ENCODE peak calls at places on chromosomes 13 and 19, in nine cellular contexts. M, R, K, Q, Y, C, E, S and W are unnamed samples.

GRCh38 chr13:101248739-101249138 is 167.6 kb downstream of the NALCN start:
- DNase-seq in M (no peak), R (no peak), K (no peak), Q (no peak), Y (no peak), C (no peak), E (no peak), S (no peak), W (no peak)

GRCh38 chr13:99382428-99383133 is 75.4 kb upstream of the GPR183 start:
- DNase-seq in M (no peak), R (no peak), K (no peak), Q (no peak), Y (no peak), C (no peak), E (peak), S (no peak), W (no peak)

GRCh38 chr19:2037676-2038255 is 13.3 kb downstream of the MKNK2 start:
- DNase-seq in M (peak), R (no peak), K (no peak), Q (peak), Y (no peak), C (no peak), E (peak), S (no peak), W (no peak)

GRCh38 chr13:110129539-110130186 is 177.3 kb downstream of the COL4A1 start:
- DNase-seq in M (no peak), R (no peak), K (no peak), Q (no peak), Y (no peak), C (no peak), E (no peak), S (no peak), W (no peak)

GRCh38 chr19:39433480-39434079 is 2.2 kb downstream of the RPS16 start:
- DNase-seq in M (no peak), R (no peak), K (no peak), Q (no peak), Y (no peak), C (no peak), E (no peak), S (no peak), W (no peak)

GRCh38 chr19:19064811-19065745 is 1.3 kb downstream of the SLC25A42 start:
- DNase-seq in M (no peak), R (no peak), K (peak), Q (peak), Y (peak), C (no peak), E (peak), S (no peak), W (no peak)

GRCh38 chr13:75481176-75482069 is 546 bp downstream of the TBC1D4 start:
- DNase-seq in M (peak), R (no peak), K (peak), Q (peak), Y (peak), C (no peak), E (peak), S (no peak), W (peak)

GRCh38 chr19:45492627-45493470 is 4.0 kb downstream of the RTN2 start:
- DNase-seq in M (no peak), R (peak), K (peak), Q (peak), Y (peak), C (no peak), E (peak), S (peak), W (no peak)

GRCh38 chr19:29119582-29119981 is 93.4 kb downstream of the UQCRFS1 start:
- DNase-seq in M (no peak), R (peak), K (no peak), Q (peak), Y (no peak), C (no peak), E (no peak), S (no peak), W (peak)

GRCh38 chr19:34523408-34523807 is 41.9 kb downstream of the WTIP start:
- DNase-seq in M (no peak), R (no peak), K (no peak), Q (no peak), Y (no peak), C (no peak), E (no peak), S (no peak), W (no peak)

GRCh38 chr13:32031815-32032345 is 306 bp downstream of the FRY start:
- DNase-seq in M (no peak), R (no peak), K (peak), Q (no peak), Y (no peak), C (no peak), E (no peak), S (no peak), W (no peak)

GRCh38 chr13:36858285-36858684 is 39.3 kb downstream of the RFXAP start:
- DNase-seq in M (no peak), R (peak), K (peak), Q (no peak), Y (peak), C (peak), E (no peak), S (no peak), W (no peak)

GRCh38 chr13:39105110-39105509 is 66.9 kb downstream of the NHLRC3 start:
- DNase-seq in M (no peak), R (peak), K (peak), Q (no peak), Y (peak), C (no peak), E (no peak), S (no peak), W (no peak)

GRCh38 chr19:40691421-40692211 is 1.2 kb upstream of the NUMBL start:
- DNase-seq in M (peak), R (no peak), K (no peak), Q (no peak), Y (no peak), C (no peak), E (peak), S (no peak), W (no peak)

GRCh38 chr13:60267498-60268202 is 103.9 kb upstream of the DIAPH3 start:
- DNase-seq in M (no peak), R (peak), K (peak), Q (no peak), Y (peak), C (no peak), E (peak), S (no peak), W (no peak)

GRCh38 chr19:34600366-34600765 is 76.6 kb downstream of the SCGB2B2 start:
- DNase-seq in M (no peak), R (no peak), K (no peak), Q (no peak), Y (no peak), C (no peak), E (no peak), S (no peak), W (no peak)

GRCh38 chr19:39539165-39539518 is 819 bp downstream of the EID2 start:
- DNase-seq in M (no peak), R (no peak), K (peak), Q (no peak), Y (no peak), C (peak), E (no peak), S (no peak), W (no peak)

GRCh38 chr19:18848860-18849661 is 17.3 kb downstream of the UPF1 start:
- DNase-seq in M (peak), R (peak), K (peak), Q (peak), Y (peak), C (no peak), E (no peak), S (peak), W (no peak)

GRCh38 chr13:20550799-20551198 is 16.2 kb upstream of the IFT88 start:
- DNase-seq in M (no peak), R (peak), K (no peak), Q (no peak), Y (peak), C (no peak), E (no peak), S (no peak), W (no peak)

GRCh38 chr19:55603581-55604292 is 1.7 kb upstream of the ZNF865 start:
- DNase-seq in M (no peak), R (no peak), K (no peak), Q (no peak), Y (no peak), C (no peak), E (peak), S (no peak), W (no peak)

GRCh38 chr19:29878973-29879654 is 62.9 kb upstream of the URI1 start:
- DNase-seq in M (no peak), R (peak), K (no peak), Q (peak), Y (peak), C (no peak), E (no peak), S (no peak), W (no peak)

GRCh38 chr19:18164072-18164471 is 9.5 kb upstream of the IFI30 start:
- DNase-seq in M (no peak), R (no peak), K (no peak), Q (no peak), Y (no peak), C (no peak), E (no peak), S (no peak), W (no peak)

GRCh38 chr13:101915755-101916107 is 463.3 kb downstream of the ITGBL1 start:
- DNase-seq in M (no peak), R (no peak), K (no peak), Q (no peak), Y (no peak), C (no peak), E (no peak), S (no peak), W (no peak)

GRCh38 chr19:48095637-48096175 is 14.9 kb downstream of the PLA2G4C start:
- DNase-seq in M (no peak), R (no peak), K (no peak), Q (no peak), Y (no peak), C (no peak), E (no peak), S (no peak), W (no peak)

GRCh38 chr13:30121666-30122065 is 185.7 kb downstream of the KATNAL1 start:
- DNase-seq in M (no peak), R (no peak), K (no peak), Q (no peak), Y (no peak), C (no peak), E (no peak), S (peak), W (no peak)

DNA sequence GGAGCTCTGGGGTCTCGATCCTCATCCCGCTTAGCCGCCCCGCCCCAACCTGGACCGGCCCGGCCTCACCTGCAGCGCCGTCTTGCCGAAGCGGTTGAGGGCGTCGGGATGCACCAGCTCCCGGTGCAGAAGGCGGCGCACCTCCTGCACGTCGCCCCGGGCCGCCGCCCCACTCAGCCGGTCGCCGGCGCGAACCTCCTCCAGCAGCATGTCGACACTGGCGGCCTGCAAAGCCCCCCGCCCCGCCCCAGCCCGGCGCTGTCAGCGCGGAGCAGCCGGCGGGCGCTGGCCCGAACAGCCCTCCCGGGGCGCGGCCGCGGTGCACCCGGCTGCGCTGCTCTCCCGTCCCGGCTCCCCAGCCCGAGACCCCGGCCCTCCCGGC is 344 bp downstream of the CDKN2D start:
- DNase-seq in M (no peak), R (no peak), K (no peak), Q (peak), Y (no peak), C (no peak), E (peak), S (peak), W (no peak)
- TF ChIP-seq CTCF in M (no peak), R (no peak), K (no peak), Q (no peak), Y (no peak), C (no peak), E (no peak), S (no peak), W (peak)

GRCh38 chr13:22740264-22740663 is 440.5 kb upstream of the SGCG start:
- DNase-seq in M (no peak), R (no peak), K (no peak), Q (no peak), Y (peak), C (no peak), E (no peak), S (no peak), W (no peak)
- TF ChIP-seq CTCF in M (no peak), R (no peak), K (no peak), Q (no peak), Y (peak), C (peak), E (no peak), S (no peak), W (peak)

GRCh38 chr19:11160119-11160768 is 4.7 kb upstream of the SPC24 start:
- DNase-seq in M (no peak), R (peak), K (peak), Q (no peak), Y (peak), C (no peak), E (no peak), S (no peak), W (no peak)
- TF ChIP-seq CTCF in M (no peak), R (no peak), K (no peak), Q (no peak), Y (no peak), C (no peak), E (no peak), S (no peak), W (no peak)

GRCh38 chr19:15841875-15842569 is 26.6 kb upstream of the OR10H1 start:
- DNase-seq in M (no peak), R (no peak), K (no peak), Q (no peak), Y (no peak), C (no peak), E (no peak), S (no peak), W (no peak)
- TF ChIP-seq CTCF in M (no peak), R (no peak), K (no peak), Q (no peak), Y (no peak), C (peak), E (no peak), S (no peak), W (no peak)

DNA sequence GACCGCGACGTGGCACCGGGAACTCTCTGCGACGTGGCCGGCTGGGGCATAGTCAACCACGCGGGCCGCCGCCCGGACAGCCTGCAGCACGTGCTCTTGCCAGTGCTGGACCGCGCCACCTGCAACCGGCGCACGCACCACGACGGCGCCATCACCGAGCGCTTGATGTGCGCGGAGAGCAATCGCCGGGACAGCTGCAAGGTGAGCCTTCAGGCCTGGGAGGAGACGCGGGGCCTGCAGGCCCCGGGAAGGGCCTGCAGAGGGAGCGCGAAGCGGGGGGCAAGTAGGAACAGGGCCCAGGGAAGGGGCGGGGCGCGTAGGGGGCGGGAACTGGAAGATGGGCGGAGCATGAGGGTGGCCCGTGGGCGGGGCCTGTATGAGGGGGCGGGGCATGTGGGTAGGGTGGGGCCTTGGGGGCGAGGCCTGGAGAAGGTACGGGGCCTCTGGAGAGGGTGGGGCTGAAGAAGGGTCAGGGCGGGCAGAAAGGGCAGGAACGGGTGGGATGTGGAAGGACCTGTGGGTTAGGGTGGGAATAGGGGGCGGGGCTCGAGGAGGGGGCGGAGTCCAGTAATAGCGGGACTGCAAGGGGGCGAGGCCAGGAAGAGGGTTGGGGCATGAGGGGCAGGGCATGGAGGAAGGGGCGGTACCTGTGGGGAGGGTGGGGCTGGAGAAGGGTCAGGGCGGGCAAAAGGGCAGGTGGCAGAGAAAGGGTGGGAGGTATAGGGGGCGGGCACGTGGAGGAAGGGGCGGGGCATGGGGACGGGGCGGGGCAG is 2.5 kb downstream of the CFD start:
- DNase-seq in M (no peak), R (peak), K (no peak), Q (no peak), Y (no peak), C (no peak), E (peak), S (no peak), W (no peak)
- TF ChIP-seq CTCF in M (no peak), R (no peak), K (no peak), Q (no peak), Y (no peak), C (no peak), E (no peak), S (no peak), W (no peak)